ENCODE peak calls at places on chromosome 16, in ten cellular contexts. V is prostate gland, I is suprapubic skin, Q is GM23338, B is transverse colon, X is HCT116, S is stomach, T is esophagus muscularis mucosa, D is GM12878, E is H1. R is an unnamed sample.

GRCh38 chr16:77430360-77430759 is 4.5 kb downstream of the ADAMTS18 start:
- DNase-seq in D (no peak), V (no peak), S (no peak), B (no peak), T (peak; percentile 74), I (no peak), X (no peak), Q (no peak), E (no peak), R (no peak)

GRCh38 chr16:22360963-22361659 is 13.3 kb downstream of the CDR2 start:
- DNase-seq in D (no peak), E (no peak), X (no peak), I (no peak), S (no peak), B (no peak), Q (no peak), V (no peak), T (no peak), R (no peak)

GRCh38 chr16:4273858-4274291 is 1.1 kb upstream of the TFAP4 start:
- DNase-seq in S (peak; percentile 62), D (no peak), V (peak; percentile 33), E (no peak), X (peak; percentile 51), I (no peak), Q (peak; percentile 94), T (peak; percentile 93), B (peak; percentile 55), R (no peak)

GRCh38 chr16:24255446-24256352 is at the start of gene CACNG3:
- DNase-seq in B (peak; percentile 9), X (no peak), S (no peak), Q (peak; percentile 99), D (no peak), E (peak; percentile 46), I (no peak), T (no peak), V (peak; percentile 7), R (no peak)

GRCh38 chr16:83818276-83818675 is 10.5 kb downstream of the HSBP1 start:
- DNase-seq in B (no peak), E (no peak), T (no peak), X (no peak), V (no peak), Q (no peak), I (no peak), S (no peak), D (no peak), R (no peak)

GRCh38 chr16:30535106-30535776 is 583 bp upstream of the ZNF747 start:
- DNase-seq in D (no peak), Q (peak; percentile 76), B (no peak), V (no peak), E (peak; percentile 46), X (no peak), T (no peak), S (no peak), I (no peak), R (peak; percentile 47)

GRCh38 chr16:85335584-85336492 is 223.6 kb upstream of the CIBAR2 start:
- DNase-seq in T (no peak), V (no peak), Q (no peak), D (no peak), I (no peak), S (no peak), E (no peak), B (peak; percentile 66), X (no peak), R (no peak)

GRCh38 chr16:17026600-17027242 is 444.0 kb downstream of the XYLT1 start:
- DNase-seq in D (peak; percentile 92), T (no peak), B (peak; percentile 10), I (no peak), Q (no peak), S (no peak), V (no peak), X (no peak), E (no peak), R (no peak)

GRCh38 chr16:20901441-20902112 is 1.0 kb downstream of the LYRM1 start:
- DNase-seq in D (no peak), X (no peak), S (peak; percentile 68), I (peak; percentile 84), T (no peak), B (peak; percentile 55), E (no peak), Q (peak; percentile 56), V (peak; percentile 57), R (no peak)

GRCh38 chr16:12518238-12519004 is 285.3 kb downstream of the CPPED1 start:
- DNase-seq in T (no peak), S (no peak), X (no peak), Q (no peak), V (no peak), B (no peak), I (no peak), E (no peak), D (no peak), R (no peak)

GRCh38 chr16:54473201-54473993 is 186.8 kb upstream of the IRX3 start:
- DNase-seq in E (no peak), I (no peak), D (no peak), V (no peak), Q (no peak), T (no peak), S (no peak), B (no peak), X (no peak), R (no peak)
- TF ChIP-seq POLR2AphosphoS5 in E (no peak), I (peak; percentile 72), D (no peak), V (no peak), Q (no peak), T (no peak), S (peak; percentile 40), B (peak; percentile 34), X (no peak), R (no peak)

GRCh38 chr16:89376812-89377445 is 113.4 kb downstream of the ANKRD11 start:
- DNase-seq in T (no peak), Q (no peak), I (no peak), X (no peak), E (no peak), S (no peak), V (no peak), B (no peak), D (no peak), R (no peak)

GRCh38 chr16:89375686-89376085 is 114.7 kb downstream of the ANKRD11 start:
- DNase-seq in D (no peak), X (no peak), Q (no peak), B (no peak), V (no peak), E (no peak), S (no peak), T (no peak), I (no peak), R (no peak)

GRCh38 chr16:89375021-89375420 is 115.3 kb downstream of the ANKRD11 start:
- DNase-seq in S (no peak), D (no peak), T (no peak), X (no peak), E (no peak), Q (no peak), B (no peak), V (no peak), I (no peak), R (no peak)

GRCh38 chr16:89378947-89379771 is 111.2 kb downstream of the ANKRD11 start:
- DNase-seq in B (no peak), Q (no peak), V (peak; percentile 49), S (no peak), T (no peak), X (no peak), I (no peak), D (no peak), E (no peak), R (no peak)

DNA sequence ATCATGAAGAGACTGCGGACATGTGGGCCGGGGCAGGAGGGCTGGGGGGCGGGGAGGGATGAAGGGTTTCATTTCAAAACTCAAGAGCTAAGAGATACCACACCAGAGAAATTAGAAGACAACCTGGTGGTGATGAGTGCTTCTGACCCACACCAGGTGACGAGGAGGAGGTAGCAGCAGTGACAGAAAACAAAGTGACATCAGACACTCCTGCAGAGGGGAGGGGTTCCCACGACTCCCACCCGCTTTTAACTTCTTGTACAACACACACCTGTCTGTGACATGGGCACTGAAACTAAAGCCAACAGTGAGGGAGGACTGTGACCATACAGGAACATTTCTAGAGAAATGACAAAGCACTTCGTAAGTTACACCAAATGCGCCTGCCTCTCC is 112.9 kb downstream of the ANKRD11 start:
- DNase-seq in D (no peak), E (no peak), S (no peak), V (no peak), X (no peak), T (no peak), B (no peak), Q (no peak), I (no peak), R (no peak)
- H3K4me1 ChIP-seq in D (peaks cover 13% of the 10 kb centered on the region), E (peaks cover 17% of the 10 kb centered on the region), S (peaks cover 23% of the 10 kb centered on the region), V (no peaks in the 10 kb centered on the region), X (no peaks in the 10 kb centered on the region), T (peaks cover 66% of the 10 kb centered on the region), B (peaks cover under 1% of the 10 kb centered on the region), Q (peaks cover 54% of the 10 kb centered on the region), I (peaks cover 36% of the 10 kb centered on the region), R (peaks cover 80% of the 10 kb centered on the region)

DNA sequence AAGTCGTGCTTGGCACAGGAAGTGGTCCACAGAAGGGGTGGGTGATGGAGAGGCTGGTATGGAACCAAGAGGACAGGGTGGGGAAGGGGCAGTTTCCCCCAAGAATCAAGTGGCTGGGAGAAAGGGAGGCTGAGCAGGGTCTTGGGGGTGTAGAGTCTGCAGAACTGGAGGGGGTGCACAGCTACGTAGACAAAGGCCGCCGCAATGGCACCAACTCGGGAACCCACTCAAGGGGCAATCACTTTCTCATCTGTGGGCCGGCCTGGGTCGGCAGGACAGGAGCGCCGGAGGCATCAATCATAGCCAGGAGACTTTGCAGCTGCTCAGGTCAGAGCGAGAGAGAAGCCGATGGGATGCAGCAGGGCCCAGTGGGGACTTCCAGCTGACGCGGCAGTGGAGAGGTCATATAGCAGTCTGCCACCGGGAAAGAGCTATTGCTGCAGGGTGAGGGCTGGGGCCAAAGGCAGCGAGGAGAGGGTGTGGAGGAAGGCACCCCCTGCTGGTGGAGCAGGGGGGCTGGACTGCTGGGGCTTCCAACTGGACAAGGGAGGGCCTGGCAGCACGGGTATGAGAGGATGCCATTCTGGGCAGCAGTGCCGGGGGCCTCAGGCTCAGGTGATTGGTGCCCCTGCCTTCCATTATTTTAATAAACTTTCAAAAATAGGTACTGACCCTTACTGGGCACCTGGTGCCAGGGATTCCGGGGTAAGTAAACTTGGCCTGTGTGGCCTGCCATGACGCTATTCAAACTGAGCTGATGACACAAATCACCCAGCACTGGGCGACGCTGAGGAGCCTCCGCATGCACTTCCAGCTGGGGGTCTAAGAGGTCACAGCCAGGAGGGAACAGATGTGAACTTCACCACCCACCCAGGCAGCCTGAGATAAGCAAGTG is 52.5 kb upstream of the MTSS2 start:
- DNase-seq in V (peak; percentile 70), T (no peak), B (peak; percentile 56), I (no peak), S (peak; percentile 43), X (no peak), Q (peak; percentile 81), D (no peak), E (peak; percentile 44), R (no peak)
- TF ChIP-seq CTCF in V (peak; percentile 88), T (peak; percentile 92), B (peak; percentile 78), I (peak; percentile 25), S (peak; percentile 57), X (peak; percentile 50), Q (peak; percentile 84), D (peak; percentile 58), E (peak; percentile 80), R (no peak)

GRCh38 chr16:49330562-49331201 is 42.9 kb upstream of the C16orf78 start:
- DNase-seq in I (no peak), B (no peak), Q (no peak), V (no peak), X (no peak), E (no peak), T (peak; percentile 82), D (no peak), S (no peak), R (no peak)

GRCh38 chr16:49327466-49327865 is 45.8 kb upstream of the CBLN1 start:
- DNase-seq in D (no peak), I (no peak), X (no peak), V (no peak), E (no peak), Q (no peak), T (no peak), S (no peak), B (no peak), R (no peak)

GRCh38 chr16:49324703-49325102 is 43.1 kb upstream of the CBLN1 start:
- DNase-seq in S (no peak), I (no peak), D (no peak), T (no peak), Q (no peak), V (no peak), B (no peak), X (no peak), E (no peak), R (no peak)
- TF ChIP-seq POLR2AphosphoS5 in S (no peak), I (no peak), D (no peak), T (no peak), Q (no peak), V (no peak), B (no peak), X (no peak), E (no peak), R (no peak)